ENCODE peak calls at places on chromosomes 1 and 21, in ten cellular contexts. S, B, M, J, Q, G, D, H, Z and T are unnamed samples. For H3K4me1, the result is how much of the 10 kb centered on the place peaks cover.

GRCh38 chr1:94974824-94975223 is 47.9 kb upstream of the CNN3 start:
- DNase-seq in S (no peak), J (no peak), Z (no peak), M (no peak), B (no peak), D (no peak), G (no peak), Q (no peak), H (no peak), T (no peak)

GRCh38 chr1:227469708-227470107 is 93.6 kb upstream of the ZNF678 start:
- DNase-seq in S (no peak), B (no peak), H (no peak), G (no peak), J (no peak), Z (no peak), Q (no peak), M (no peak), D (no peak), T (no peak)

GRCh38 chr1:59393211-59394180 is 96.6 kb downstream of the FGGY start:
- DNase-seq in B (peak), Z (peak), H (peak), M (no peak), D (no peak), J (peak), G (no peak), S (peak), Q (no peak), T (peak)

GRCh38 chr1:156705918-156706646 is 699 bp upstream of the CRABP2 start:
- DNase-seq in Q (peak), H (peak), J (peak), B (peak), G (peak), Z (peak), M (no peak), S (peak), D (peak), T (peak)

GRCh38 chr1:26768755-26769154 is 19.0 kb upstream of the PIGV start:
- DNase-seq in Q (no peak), S (no peak), B (no peak), J (no peak), G (no peak), M (no peak), H (no peak), Z (no peak), D (no peak), T (no peak)

GRCh38 chr1:39326836-39327235 is 122.3 kb downstream of the MACF1 start:
- DNase-seq in D (no peak), G (no peak), Z (no peak), J (no peak), M (no peak), H (no peak), Q (no peak), B (no peak), S (no peak), T (no peak)

GRCh38 chr1:87463917-87464565 is 135.4 kb downstream of the LMO4 start:
- DNase-seq in H (no peak), M (no peak), Z (peak), G (no peak), S (no peak), Q (no peak), D (no peak), J (no peak), B (no peak), T (no peak)

GRCh38 chr1:226751687-226752086 is 12.6 kb upstream of the ITPKB start:
- DNase-seq in S (no peak), D (no peak), Z (no peak), B (no peak), M (no peak), H (no peak), J (no peak), G (no peak), Q (no peak), T (no peak)

GRCh38 chr1:195373831-195374230 is 1234.4 kb downstream of the KCNT2 start:
- DNase-seq in D (no peak), G (no peak), Z (no peak), B (no peak), M (no peak), J (no peak), S (no peak), H (no peak), Q (no peak), T (no peak)

GRCh38 chr1:218299416-218299815 is 14.3 kb downstream of the RRP15 start:
- DNase-seq in D (no peak), Q (no peak), S (no peak), J (no peak), H (no peak), Z (peak), M (no peak), B (no peak), G (peak), T (no peak)

GRCh38 chr1:154206212-154206611 is at the start of gene CFAP141:
- DNase-seq in Z (no peak), H (no peak), D (no peak), Q (no peak), S (no peak), J (no peak), M (no peak), G (no peak), B (no peak), T (no peak)

GRCh38 chr1:117370509-117370908 is 3.3 kb downstream of the MAN1A2 start:
- DNase-seq in S (no peak), B (no peak), G (no peak), Q (no peak), D (no peak), Z (no peak), H (no peak), J (no peak), M (no peak), T (no peak)

GRCh38 chr1:164805399-164805798 is 246.4 kb downstream of the PBX1 start:
- DNase-seq in S (no peak), M (no peak), H (no peak), J (no peak), D (no peak), Z (no peak), Q (no peak), G (no peak), B (no peak), T (no peak)

GRCh38 chr1:4140241-4140640 is 240.2 kb upstream of the C1orf174 start:
- DNase-seq in H (no peak), D (no peak), M (no peak), B (no peak), S (no peak), J (no peak), Q (no peak), G (no peak), Z (no peak), T (no peak)

GRCh38 chr1:27341525-27342252 is at the start of gene SYTL1:
- DNase-seq in S (no peak), J (peak), Z (peak), H (no peak), B (no peak), Q (peak), G (peak), M (no peak), D (peak), T (peak)

GRCh38 chr1:162984699-162985098 is 84.5 kb upstream of the RGS4 start:
- DNase-seq in Z (no peak), H (no peak), D (no peak), B (no peak), G (no peak), J (no peak), S (no peak), Q (no peak), M (no peak), T (no peak)

GRCh38 chr1:62423580-62424242 is 13.1 kb upstream of the USP1 start:
- DNase-seq in H (no peak), M (no peak), S (no peak), D (no peak), Z (no peak), G (no peak), J (no peak), B (no peak), Q (no peak), T (peak)

GRCh38 chr1:22832414-22832786 is 121.8 kb downstream of the EPHB2 start:
- DNase-seq in H (no peak), D (no peak), S (no peak), Z (no peak), Q (no peak), G (no peak), M (no peak), B (no peak), J (peak), T (no peak)

GRCh38 chr1:20476260-20477038 is 9.6 kb downstream of the CAMK2N1 start:
- DNase-seq in D (peak), Z (peak), B (no peak), G (peak), S (peak), H (no peak), J (peak), Q (peak), M (no peak), T (peak)

GRCh38 chr1:230976825-230977747 is 1.6 kb downstream of the TTC13 start:
- DNase-seq in J (no peak), Z (no peak), S (no peak), B (no peak), G (no peak), Q (no peak), H (no peak), M (no peak), D (no peak), T (no peak)

GRCh38 chr1:232628335-232629214 is 1.4 kb downstream of the SIPA1L2 start:
- DNase-seq in M (no peak), J (no peak), Z (peak), S (no peak), H (no peak), B (no peak), D (no peak), G (no peak), Q (no peak), T (no peak)

GRCh38 chr1:111441573-111442192 is 7.4 kb downstream of the WDR77 start:
- DNase-seq in D (peak), Q (no peak), Z (peak), B (no peak), G (no peak), M (no peak), H (no peak), S (no peak), J (no peak), T (peak)

GRCh38 chr1:52633291-52633754 is 355 bp downstream of the SHISAL2A start:
- DNase-seq in M (no peak), Z (peak), Q (no peak), G (no peak), D (peak), S (no peak), J (peak), B (no peak), H (no peak), T (peak)

GRCh38 chr1:185453496-185454192 is 136.6 kb upstream of the IVNS1ABP start:
- DNase-seq in B (no peak), Z (no peak), D (no peak), J (no peak), Q (no peak), G (no peak), M (no peak), S (no peak), H (no peak), T (no peak)

GRCh38 chr1:38512789-38513188 is 346.8 kb downstream of the RRAGC start:
- DNase-seq in J (no peak), B (no peak), Z (no peak), M (no peak), Q (no peak), D (no peak), H (no peak), S (no peak), G (no peak), T (no peak)

GRCh38 chr1:100077525-100077924 is 55.2 kb downstream of the SASS6 start:
- DNase-seq in B (no peak), Q (no peak), D (no peak), M (no peak), G (no peak), Z (no peak), H (no peak), S (no peak), J (no peak), T (no peak)

GRCh38 chr1:17891205-17892110 is 136.3 kb downstream of the ACTL8 start:
- DNase-seq in M (no peak), Q (no peak), Z (no peak), H (no peak), G (no peak), B (no peak), S (peak), D (peak), J (no peak), T (no peak)

GRCh38 chr1:198231776-198232175 is 75.0 kb downstream of the NEK7 start:
- DNase-seq in H (no peak), B (no peak), Z (no peak), G (no peak), J (no peak), M (no peak), Q (no peak), D (no peak), S (no peak), T (no peak)

GRCh38 chr1:166122873-166123466 is 43.8 kb downstream of the FAM78B start:
- DNase-seq in D (peak), M (no peak), J (no peak), G (no peak), Q (no peak), B (no peak), H (no peak), S (no peak), Z (no peak), T (no peak)

GRCh38 chr1:29320541-29320940 is 84.2 kb downstream of the PTPRU start:
- DNase-seq in Q (no peak), M (no peak), H (no peak), D (no peak), J (no peak), Z (no peak), G (no peak), B (no peak), S (no peak), T (no peak)

GRCh38 chr1:114112775-114113174 is 40.9 kb downstream of the SYT6 start:
- DNase-seq in H (no peak), Z (no peak), D (no peak), G (no peak), M (no peak), J (no peak), S (no peak), Q (no peak), B (no peak), T (no peak)

GRCh38 chr21:44940116-44940631 is 345 bp downstream of the SLX9 start:
- DNase-seq in G (no peak), J (no peak), M (no peak), Q (peak), S (peak), B (no peak), Z (peak), H (no peak), D (peak), T (no peak)

GRCh38 chr21:30718239-30718909 is at the start of gene KRTAP21-3:
- DNase-seq in Q (no peak), J (no peak), M (no peak), D (no peak), B (no peak), S (no peak), Z (no peak), G (no peak), H (no peak), T (no peak)

GRCh38 chr1:100708476-100709062 is 11.0 kb upstream of the VCAM1 start:
- DNase-seq in J (no peak), G (no peak), H (no peak), B (no peak), D (no peak), Q (no peak), S (no peak), M (no peak), Z (no peak), T (no peak)

GRCh38 chr1:67831850-67832513 is 1.3 kb downstream of the GNG12 start:
- DNase-seq in D (no peak), S (peak), M (no peak), B (no peak), Q (peak), Z (peak), J (peak), G (peak), H (peak), T (peak)

GRCh38 chr1:151516031-151516511 is 4.9 kb downstream of the CGN start:
- DNase-seq in J (no peak), H (no peak), Q (no peak), D (peak), Z (no peak), M (no peak), B (no peak), S (no peak), G (no peak), T (no peak)

DNA sequence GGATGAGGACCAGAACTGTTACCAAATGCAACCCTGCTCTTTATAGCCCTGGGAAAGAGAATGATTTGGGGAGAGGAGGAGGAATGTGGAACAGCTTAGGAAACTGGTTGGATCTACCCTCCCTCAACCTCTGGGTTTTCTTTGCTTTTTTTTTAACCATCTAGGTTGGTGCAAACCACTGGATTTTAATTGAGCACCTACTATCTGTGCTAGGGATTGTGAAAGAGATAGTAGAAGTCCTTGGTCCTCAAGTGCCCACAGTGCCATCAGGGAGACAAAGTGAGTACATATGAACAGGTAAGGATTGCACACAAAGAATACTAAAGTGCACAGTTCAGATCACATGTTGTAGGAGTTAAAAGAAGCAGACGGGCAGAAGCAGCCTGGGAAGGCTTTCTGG is 4.7 kb downstream of the TAGLN2 start:
- DNase-seq in B (no peak), J (no peak), S (no peak), D (no peak), M (no peak), G (no peak), H (no peak), Q (no peak), Z (no peak), T (no peak)
- H3K4me1 ChIP-seq in B (half or more), J (under half), S (under half), D (under half), M (under half), G (half or more), H (half or more), Q (half or more), Z (under half), T (under half)

GRCh38 chr1:208235356-208235982 is 8.7 kb downstream of the PLXNA2 start:
- DNase-seq in M (no peak), Q (no peak), D (no peak), H (no peak), B (no peak), J (no peak), G (no peak), S (no peak), Z (no peak), T (no peak)

GRCh38 chr1:208233546-208233945 is 10.6 kb downstream of the PLXNA2 start:
- DNase-seq in D (peak), Q (no peak), J (no peak), B (no peak), G (no peak), Z (peak), H (no peak), S (no peak), M (no peak), T (peak)

GRCh38 chr1:208232639-208233038 is 11.5 kb downstream of the PLXNA2 start:
- DNase-seq in B (no peak), M (no peak), J (no peak), D (no peak), Q (no peak), S (no peak), Z (no peak), G (no peak), H (no peak), T (no peak)

GRCh38 chr1:208234721-208235120 is 9.5 kb downstream of the PLXNA2 start:
- DNase-seq in B (no peak), Q (no peak), M (no peak), J (no peak), S (no peak), H (no peak), D (no peak), Z (no peak), G (no peak), T (no peak)

DNA sequence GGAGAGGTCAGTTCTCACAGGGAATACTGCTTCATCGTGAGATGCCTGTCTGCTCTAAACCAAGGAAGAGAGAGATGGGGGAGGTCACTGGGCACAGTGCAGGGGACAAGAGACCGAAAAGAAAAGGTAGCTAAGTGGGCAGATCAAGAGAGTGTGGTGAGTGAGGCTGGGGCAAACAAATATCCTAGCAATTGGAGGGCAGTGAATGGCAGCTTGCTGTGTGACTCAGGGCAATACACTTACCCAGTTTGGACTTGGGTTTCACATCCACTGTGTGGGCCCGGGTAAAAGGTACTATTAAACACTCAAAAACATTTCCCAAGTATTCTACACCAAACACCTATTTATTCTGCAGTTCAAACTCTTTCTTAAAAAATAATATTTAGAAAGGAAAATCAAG is 10.2 kb downstream of the PLXNA2 start:
- DNase-seq in B (no peak), M (no peak), G (no peak), Q (no peak), D (no peak), H (no peak), S (no peak), J (no peak), Z (no peak), T (no peak)
- H3K4me1 ChIP-seq in B (half or more), M (under half), G (under half), Q (half or more), D (under half), H (half or more), S (under half), J (under half), Z (half or more), T (half or more)

DNA sequence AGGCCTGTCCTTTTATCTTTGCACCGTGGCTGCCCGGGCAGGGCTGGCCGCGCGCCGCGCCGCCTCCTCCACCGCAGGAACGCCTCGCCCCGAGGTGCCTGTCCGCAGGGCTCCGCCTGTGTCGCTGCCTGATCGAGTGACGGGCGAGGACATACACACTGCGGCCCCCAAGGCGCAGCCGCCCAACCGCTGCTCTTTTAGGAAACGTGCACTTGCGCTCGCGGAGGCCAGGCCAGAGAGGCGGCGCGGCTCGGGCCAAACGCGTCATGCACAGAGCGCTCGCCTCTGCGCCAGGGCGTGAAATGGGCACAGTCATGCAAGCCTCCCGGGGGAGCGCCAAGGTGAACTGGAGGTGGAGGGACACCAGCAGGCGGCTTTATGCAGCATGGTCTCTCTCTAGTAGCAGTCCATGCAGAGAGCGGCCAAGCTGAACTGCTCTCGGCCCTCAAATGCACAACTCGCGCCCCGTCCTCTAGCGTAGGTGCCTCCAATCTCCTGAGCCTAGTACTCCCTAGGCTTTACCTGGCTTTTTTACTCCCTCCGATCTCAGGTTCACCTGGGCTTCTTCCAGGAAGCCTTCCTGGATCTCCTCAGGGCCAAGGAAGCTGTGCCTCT is 12.9 kb downstream of the TRABD2B start:
- DNase-seq in Z (peak), J (no peak), H (no peak), S (peak), Q (no peak), B (no peak), M (no peak), D (peak), G (no peak), T (no peak)
- H3K4me1 ChIP-seq in Z (under half), J (under half), H (under half), S (under half), Q (under half), B (under half), M (under half), D (under half), G (under half), T (under half)

GRCh38 chr1:37474697-37475379 is 458 bp downstream of the ZC3H12A start:
- DNase-seq in J (peak), D (no peak), Z (no peak), Q (peak), B (no peak), H (no peak), G (no peak), M (no peak), S (no peak), T (no peak)
- H3K4me1 ChIP-seq in J (half or more), D (under half), Z (under half), Q (half or more), B (half or more), H (half or more), G (under half), M (half or more), S (half or more), T (half or more)

DNA sequence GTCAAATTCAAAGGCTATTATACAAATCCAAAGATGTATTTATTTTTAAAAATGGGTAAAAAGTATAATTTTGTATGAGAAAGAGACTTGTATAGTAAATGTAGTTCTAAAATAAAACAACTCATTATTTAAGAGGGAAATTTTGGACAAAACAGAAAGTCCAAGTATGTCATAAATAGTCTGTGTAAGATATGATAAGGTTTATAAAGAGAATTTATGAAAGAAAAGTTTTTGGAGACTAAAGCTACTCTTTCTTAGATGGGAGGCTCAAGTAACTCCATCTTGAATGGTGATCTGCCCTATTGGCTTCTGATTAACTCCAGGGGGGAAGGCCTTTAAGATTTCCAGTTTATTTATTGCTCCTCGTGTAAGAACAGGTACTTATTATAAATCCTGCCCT is 14.7 kb upstream of the OR2T27 start:
- DNase-seq in Z (no peak), B (no peak), S (no peak), G (no peak), M (no peak), D (no peak), J (no peak), Q (no peak), H (no peak), T (no peak)
- H3K4me1 ChIP-seq in Z (under half), B (under half), S (under half), G (under half), M (under half), D (under half), J (under half), Q (under half), H (under half), T (under half)

GRCh38 chr21:34085129-34085528 is 11.8 kb downstream of the MRPS6 start:
- DNase-seq in D (no peak), S (no peak), B (no peak), Q (no peak), J (no peak), Z (peak), M (no peak), H (no peak), G (no peak), T (no peak)
- H3K4me1 ChIP-seq in D (under half), S (under half), B (half or more), Q (under half), J (under half), Z (half or more), M (under half), H (half or more), G (under half), T (under half)